ENCODE peak calls at places on chromosomes 13 and 19, in eight cellular contexts. L, I, G, U, V, Q, T and X are unnamed samples.

GRCh38 chr13:66312312-66313087 is 917.6 kb downstream of the PCDH9 start:
- DNase-seq in Q (peak; percentile 80), L (no peak), G (no peak), U (no peak), V (peak; percentile 16), T (no peak), I (peak; percentile 85), X (no peak)

GRCh38 chr13:103133551-103133950 is 67.3 kb upstream of the SLC10A2 start:
- DNase-seq in T (no peak), I (no peak), Q (no peak), L (no peak), U (no peak), V (no peak), G (no peak), X (no peak)

GRCh38 chr13:48680756-48681392 is 27.1 kb downstream of the CYSLTR2 start:
- DNase-seq in T (no peak), U (no peak), G (no peak), I (no peak), L (no peak), Q (no peak), V (no peak), X (no peak)

GRCh38 chr13:97710797-97711196 is 242.7 kb upstream of the IPO5 start:
- DNase-seq in Q (no peak), U (no peak), G (no peak), L (no peak), I (no peak), T (no peak), V (no peak), X (no peak)

GRCh38 chr19:29308977-29309520 is 96.1 kb upstream of the UQCRFS1 start:
- DNase-seq in V (no peak), U (no peak), G (no peak), I (no peak), L (peak; percentile 64), Q (no peak), T (no peak), X (peak; percentile 46)

GRCh38 chr19:17775991-17776803 is 18.7 kb upstream of the B3GNT3 start:
- DNase-seq in G (peak; percentile 80), L (no peak), T (no peak), U (no peak), I (no peak), V (no peak), Q (peak; percentile 37), X (no peak)

GRCh38 chr13:42804244-42804868 is 23.0 kb downstream of the FAM216B start:
- DNase-seq in T (no peak), U (no peak), V (no peak), Q (no peak), L (no peak), I (no peak), G (no peak), X (no peak)

GRCh38 chr19:4639531-4640246 is 373 bp downstream of the TNFAIP8L1 start:
- DNase-seq in V (peak; percentile 47), Q (no peak), T (no peak), G (no peak), I (no peak), U (no peak), L (no peak), X (no peak)

GRCh38 chr19:40659566-40659965 is 30.9 kb downstream of the NUMBL start:
- DNase-seq in I (no peak), Q (no peak), L (no peak), T (no peak), G (no peak), U (no peak), V (no peak), X (no peak)

GRCh38 chr19:18165794-18166544 is 7.6 kb upstream of the IFI30 start:
- DNase-seq in Q (no peak), L (no peak), I (no peak), G (no peak), U (no peak), V (no peak), T (no peak), X (no peak)

GRCh38 chr19:17314007-17314589 is 4.7 kb downstream of the DDA1 start:
- DNase-seq in I (no peak), T (no peak), L (no peak), V (no peak), Q (no peak), G (no peak), U (no peak), X (no peak)

GRCh38 chr19:51407631-51408131 is 9.8 kb downstream of the SIGLEC10 start:
- DNase-seq in U (peak; percentile 46), Q (peak; percentile 63), L (peak; percentile 79), G (no peak), I (no peak), V (peak; percentile 50), T (no peak), X (peak; percentile 68)

GRCh38 chr13:43874512-43875092 is 4.9 kb downstream of the CCDC122 start:
- DNase-seq in V (no peak), I (peak; percentile 16), G (no peak), T (no peak), U (no peak), L (peak; percentile 31), Q (peak; percentile 45), X (no peak)

GRCh38 chr19:4700573-4700970 is 23.1 kb downstream of the DPP9 start:
- DNase-seq in U (no peak), V (no peak), G (no peak), I (no peak), T (no peak), L (peak; percentile 46), Q (no peak), X (no peak)

GRCh38 chr19:15702590-15702930 is 25.3 kb upstream of the OR10H2 start:
- DNase-seq in T (no peak), I (no peak), Q (peak; percentile 42), L (peak; percentile 26), U (peak; percentile 16), V (no peak), G (no peak), X (no peak)

GRCh38 chr13:113124211-113125025 is 1.8 kb downstream of the F10 start:
- DNase-seq in I (no peak), G (no peak), V (no peak), L (no peak), U (no peak), Q (no peak), T (no peak), X (no peak)

GRCh38 chr19:1146858-1147780 is 26.9 kb downstream of the SBNO2 start:
- DNase-seq in I (no peak), Q (no peak), T (no peak), U (no peak), L (no peak), V (no peak), G (no peak), X (no peak)
- TF ChIP-seq EZH2 in I (no peak), Q (no peak), T (no peak), U (no peak), L (no peak), V (no peak), G (no peak), X (no peak)

DNA sequence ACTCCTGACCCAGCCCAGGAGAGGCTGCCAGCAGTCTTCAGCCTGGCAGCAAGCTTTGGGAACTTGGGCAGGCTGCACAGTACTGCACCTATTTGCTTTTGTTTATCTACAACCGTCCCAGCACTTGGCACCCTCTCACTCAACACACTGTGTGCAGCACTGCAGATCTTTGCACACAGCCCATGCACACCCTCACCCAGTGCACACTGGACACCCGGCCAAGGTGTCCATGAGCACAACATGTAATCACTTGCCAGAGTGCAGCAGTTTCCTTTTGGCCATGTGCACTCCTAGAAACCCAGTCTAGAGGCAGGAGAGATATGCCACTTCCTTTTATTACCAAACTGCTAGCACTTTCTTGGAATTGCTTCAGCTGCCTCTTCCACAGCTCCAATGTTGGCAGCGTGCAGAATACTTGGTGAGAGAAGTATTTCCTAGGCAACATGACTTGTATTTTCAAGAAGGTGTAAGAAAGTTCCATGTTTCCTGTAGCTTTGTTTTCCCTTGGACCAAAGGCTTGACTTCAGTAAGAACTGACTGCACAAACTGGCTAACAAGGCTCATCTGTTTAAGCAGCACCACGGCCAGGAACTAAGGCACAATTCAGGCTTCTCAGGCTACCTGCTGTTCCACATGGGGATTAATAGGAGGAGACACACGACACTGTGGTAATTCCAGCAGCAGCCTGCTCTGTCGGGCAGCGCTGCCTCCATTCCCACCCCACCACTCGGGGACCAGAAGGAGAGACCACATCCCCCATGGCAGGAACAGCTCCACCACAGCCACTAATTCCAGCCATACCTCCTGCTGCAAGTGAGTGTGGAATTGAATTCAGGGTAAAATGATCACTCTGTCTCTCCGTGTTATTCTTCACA is 15.3 kb downstream of the ATP7B start:
- DNase-seq in Q (no peak), V (no peak), L (peak; percentile 33), G (no peak), I (peak; percentile 35), T (no peak), U (no peak), X (peak; percentile 55)
- TF ChIP-seq CTCF in Q (no peak), V (no peak), L (no peak), G (no peak), I (no peak), T (no peak), U (no peak), X (no peak)

GRCh38 chr19:3100747-3101730 is 6.9 kb downstream of the GNA11 start:
- DNase-seq in T (no peak), U (no peak), L (no peak), I (no peak), V (no peak), G (no peak), Q (no peak), X (no peak)
- H3K79me2 ChIP-seq in T (no peaks in the 10 kb centered on the region), U (peaks cover 92% of the 10 kb centered on the region), L (peaks cover 77% of the 10 kb centered on the region), I (peaks cover 89% of the 10 kb centered on the region), V (peaks cover 98% of the 10 kb centered on the region), G (no peaks in the 10 kb centered on the region), Q (peaks cover 91% of the 10 kb centered on the region), X (peaks cover 88% of the 10 kb centered on the region)

GRCh38 chr19:42176990-42177685 is 40.3 kb downstream of the DEDD2 start:
- DNase-seq in Q (peak; percentile 69), I (peak; percentile 86), U (peak; percentile 18), V (peak; percentile 91), L (peak; percentile 90), T (no peak), G (no peak), X (peak; percentile 96)

GRCh38 chr19:42177686-42178019 is 39.8 kb downstream of the DEDD2 start:
- DNase-seq in I (no peak), U (no peak), L (no peak), G (no peak), Q (no peak), V (no peak), T (no peak), X (no peak)

GRCh38 chr19:42175335-42175734 is 42.1 kb downstream of the DEDD2 start:
- DNase-seq in U (no peak), G (no peak), I (no peak), T (no peak), V (no peak), Q (no peak), L (no peak), X (no peak)

GRCh38 chr19:42176649-42176989 is 40.9 kb downstream of the DEDD2 start:
- DNase-seq in T (no peak), V (no peak), U (no peak), G (no peak), L (peak; percentile 52), I (no peak), Q (no peak), X (peak; percentile 76)

DNA sequence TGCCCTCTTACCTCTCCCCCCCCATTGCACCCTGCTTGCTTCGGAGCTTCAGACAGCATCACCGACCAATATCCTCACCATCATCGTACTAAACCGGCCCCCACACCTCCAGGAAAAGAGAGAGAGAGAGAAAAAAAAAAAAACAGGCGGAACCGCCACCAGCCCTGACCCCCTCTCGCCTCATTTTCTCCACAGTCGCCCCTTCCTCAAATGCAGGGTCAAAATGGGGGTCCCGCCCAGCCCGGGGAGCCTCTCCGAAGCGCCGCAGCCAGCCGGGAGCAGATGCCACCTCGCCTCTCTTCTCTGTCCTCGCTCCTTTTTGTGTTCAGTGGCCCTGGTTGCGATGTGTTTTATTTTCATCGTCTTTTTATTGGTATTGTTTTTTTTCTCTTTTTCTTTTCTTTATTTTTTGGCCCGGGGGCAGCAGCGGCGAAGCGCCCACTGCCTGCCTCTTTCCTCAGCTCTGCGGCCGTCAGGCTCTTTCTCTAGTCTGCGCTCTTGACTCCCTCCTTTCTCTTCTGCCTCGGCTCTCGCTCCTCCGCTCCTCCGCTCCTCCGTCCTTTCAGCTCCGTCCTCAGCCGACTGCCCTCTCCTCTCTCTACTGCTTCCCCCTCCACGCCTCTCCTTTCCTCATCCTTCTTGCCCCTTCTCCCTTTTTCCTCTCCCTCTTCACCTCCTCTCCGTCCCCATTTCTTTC is 41.4 kb downstream of the DEDD2 start:
- DNase-seq in G (no peak), T (no peak), Q (peak; percentile 19), L (peak; percentile 75), V (peak; percentile 30), U (no peak), I (peak; percentile 31), X (peak; percentile 65)
- TF ChIP-seq EZH2 in G (peak; percentile 42), T (peak; percentile 79), Q (no peak), L (peak; percentile 91), V (peak; percentile 77), U (no peak), I (peak; percentile 68), X (peak; percentile 95)